ENCODE peak calls at places on chromosome 17, in four cellular contexts. F is H1, K is GM12878, E is HepG2. O is an unnamed sample. For H3K27me3, the result is how much of the 10 kb centered on the place peaks cover.

GRCh38 chr17:31283841-31284240 is 13.2 kb downstream of the OMG start:
- DNase-seq in F (no peak), K (no peak), E (no peak), O (no peak)

GRCh38 chr17:45200701-45201100 is 21.0 kb upstream of the FMNL1 start:
- DNase-seq in F (no peak), K (no peak), E (peak), O (no peak)

GRCh38 chr17:8695916-8696415 is 48.7 kb downstream of the CCDC42 start:
- DNase-seq in F (no peak), K (no peak), E (no peak), O (no peak)

GRCh38 chr17:82216301-82217119 is 3.9 kb upstream of the CCDC57 start:
- DNase-seq in F (no peak), K (peak), E (peak), O (no peak)

GRCh38 chr17:33651631-33652030 is 358.5 kb upstream of the ASIC2 start:
- DNase-seq in F (no peak), K (no peak), E (no peak), O (no peak)

GRCh38 chr17:28862497-28862896 is 7.7 kb downstream of the ERAL1 start:
- DNase-seq in F (no peak), K (no peak), E (no peak), O (no peak)

GRCh38 chr17:46072998-46073397 is 73.9 kb downstream of the STH start:
- DNase-seq in F (no peak), K (no peak), E (peak), O (no peak)

GRCh38 chr17:69761767-69762321 is 313.2 kb upstream of the KCNJ16 start:
- DNase-seq in F (no peak), K (no peak), E (peak), O (peak)

GRCh38 chr17:80036715-80037477 is 454 bp downstream of the CCDC40 start:
- DNase-seq in F (no peak), K (no peak), E (peak), O (peak)

GRCh38 chr17:74608511-74608910 is 15.0 kb downstream of the CD300E start:
- DNase-seq in F (no peak), K (no peak), E (no peak), O (no peak)

GRCh38 chr17:6070895-6071511 is 824 bp downstream of the WSCD1 start:
- DNase-seq in F (no peak), K (no peak), E (no peak), O (no peak)

GRCh38 chr17:48718162-48718780 is 4.0 kb downstream of the PRAC1 start:
- DNase-seq in F (no peak), K (no peak), E (no peak), O (no peak)

GRCh38 chr17:45170280-45170975 is 8.8 kb downstream of the HEXIM2 start:
- DNase-seq in F (no peak), K (no peak), E (no peak), O (no peak)

GRCh38 chr17:39461911-39462641 is 790 bp downstream of the CDK12 start:
- DNase-seq in F (no peak), K (peak), E (peak), O (no peak)

GRCh38 chr17:79125503-79125902 is 50.9 kb downstream of the ENGASE start:
- DNase-seq in F (no peak), K (no peak), E (no peak), O (no peak)

GRCh38 chr17:9057310-9057709 is 36.0 kb downstream of the NTN1 start:
- DNase-seq in F (no peak), K (no peak), E (peak), O (no peak)

GRCh38 chr17:82076018-82076784 is 10.6 kb upstream of the DUS1L start:
- DNase-seq in F (no peak), K (no peak), E (no peak), O (no peak)

GRCh38 chr17:67655478-67656148 is 62.1 kb upstream of the NOL11 start:
- DNase-seq in F (no peak), K (no peak), E (no peak), O (no peak)

GRCh38 chr17:7004398-7005253 is 7.8 kb upstream of the RNASEK start:
- DNase-seq in F (no peak), K (peak), E (peak), O (no peak)

GRCh38 chr17:49494937-49495841 is at the start of gene NGFR:
- DNase-seq in F (no peak), K (no peak), E (no peak), O (no peak)

GRCh38 chr17:40547079-40547784 is 18.0 kb downstream of the CCR7 start:
- DNase-seq in F (no peak), K (no peak), E (no peak), O (no peak)

GRCh38 chr17:32494621-32495346 is 8.0 kb downstream of the CDK5R1 start:
- DNase-seq in F (no peak), K (no peak), E (no peak), O (no peak)

GRCh38 chr17:32496348-32497078 is 9.7 kb downstream of the CDK5R1 start:
- DNase-seq in F (no peak), K (no peak), E (no peak), O (no peak)

GRCh38 chr17:32495347-32496253 is 8.8 kb downstream of the CDK5R1 start:
- DNase-seq in F (no peak), K (no peak), E (no peak), O (no peak)

GRCh38 chr17:32498362-32498761 is 11.6 kb downstream of the CDK5R1 start:
- DNase-seq in F (no peak), K (no peak), E (no peak), O (no peak)

GRCh38 chr17:32497431-32498205 is 10.8 kb downstream of the CDK5R1 start:
- DNase-seq in F (no peak), K (no peak), E (no peak), O (no peak)
- TF ChIP-seq SUZ12 in F (no peak), K (no peak), E (no peak), O (no peak)

GRCh38 chr17:56595831-56596740 is 2.6 kb downstream of the NOG start:
- DNase-seq in F (no peak), K (no peak), E (no peak), O (peak)

GRCh38 chr17:56594528-56595418 is 1.3 kb downstream of the NOG start:
- DNase-seq in F (no peak), K (no peak), E (no peak), O (no peak)

GRCh38 chr17:56592487-56593072 is 919 bp upstream of the NOG start:
- DNase-seq in F (no peak), K (no peak), E (peak), O (no peak)

GRCh38 chr17:56593073-56593740 is at the start of gene NOG:
- DNase-seq in F (no peak), K (no peak), E (no peak), O (no peak)

GRCh38 chr17:56593741-56594527 is 435 bp downstream of the NOG start:
- DNase-seq in F (no peak), K (no peak), E (peak), O (no peak)
- H3K27me3 ChIP-seq in F (half or more), K (under half), E (under half), O (under half)

DNA sequence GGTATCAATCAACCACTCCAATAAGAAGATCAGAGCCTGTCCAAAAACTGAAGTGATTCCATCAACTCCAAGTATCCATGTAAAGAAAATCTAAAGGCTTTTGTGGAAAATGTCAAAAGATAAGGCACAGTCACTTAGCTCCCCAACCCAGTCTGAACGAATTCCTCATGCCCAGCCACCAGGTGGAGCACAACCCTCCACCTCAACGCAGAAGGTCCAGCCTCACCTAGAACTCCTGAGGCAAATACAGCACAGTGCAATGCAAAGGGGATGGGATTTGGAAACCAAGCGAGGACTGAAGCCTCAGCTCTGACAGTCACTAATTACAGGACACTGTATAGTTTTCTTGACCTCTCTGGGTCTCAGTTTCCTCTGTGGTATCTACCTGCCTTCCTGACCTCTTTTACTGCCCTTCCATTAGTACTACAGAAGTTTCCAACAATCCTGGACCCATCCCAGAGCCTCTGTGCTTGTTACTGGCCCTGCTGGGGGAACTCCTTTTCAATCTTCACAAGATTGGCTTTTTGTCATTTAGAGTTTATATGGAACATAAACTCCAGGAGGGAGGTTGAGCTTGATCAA is 2.0 kb downstream of the NCBP3 start:
- DNase-seq in F (no peak), K (no peak), E (peak), O (no peak)
- TF ChIP-seq SUZ12 in F (no peak), K (no peak), E (no peak), O (no peak)

GRCh38 chr17:76051071-76051467 is 21.2 kb downstream of the SRP68 start:
- DNase-seq in F (no peak), K (no peak), E (no peak), O (no peak)

GRCh38 chr17:76053230-76054111 is 18.8 kb downstream of the SRP68 start:
- DNase-seq in F (no peak), K (no peak), E (no peak), O (no peak)

GRCh38 chr17:76051571-76051970 is 20.7 kb downstream of the SRP68 start:
- DNase-seq in F (no peak), K (no peak), E (no peak), O (no peak)

GRCh38 chr17:76054112-76054476 is 18.2 kb downstream of the SRP68 start:
- DNase-seq in F (no peak), K (no peak), E (no peak), O (no peak)

DNA sequence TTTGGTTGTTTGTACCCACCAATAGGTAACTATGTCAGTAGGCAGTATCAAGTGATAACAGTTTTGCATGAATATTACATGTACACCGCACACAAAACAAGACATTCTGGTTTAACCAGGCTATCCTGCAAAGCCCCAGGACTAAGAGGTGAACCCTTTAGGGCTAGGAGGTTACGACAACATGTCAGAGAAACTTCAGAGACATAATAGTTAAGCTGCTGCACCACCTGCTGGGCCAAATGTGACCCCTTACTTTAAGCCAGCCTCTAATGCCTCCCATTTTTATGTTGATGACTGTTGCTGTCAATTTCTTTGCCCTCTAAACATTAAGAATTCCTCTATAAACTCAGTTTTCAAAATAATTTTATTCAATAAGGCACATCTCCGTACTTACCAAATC is 15.4 kb downstream of the SRP68 start:
- DNase-seq in F (no peak), K (no peak), E (no peak), O (no peak)
- H3K27me3 ChIP-seq in F (under half), K (under half), E (under half), O (under half)

GRCh38 chr17:18339933-18340332 is 23.4 kb downstream of the SHMT1 start:
- DNase-seq in F (no peak), K (no peak), E (no peak), O (no peak)
- TF ChIP-seq SUZ12 in F (no peak), K (no peak), E (no peak), O (no peak)

DNA sequence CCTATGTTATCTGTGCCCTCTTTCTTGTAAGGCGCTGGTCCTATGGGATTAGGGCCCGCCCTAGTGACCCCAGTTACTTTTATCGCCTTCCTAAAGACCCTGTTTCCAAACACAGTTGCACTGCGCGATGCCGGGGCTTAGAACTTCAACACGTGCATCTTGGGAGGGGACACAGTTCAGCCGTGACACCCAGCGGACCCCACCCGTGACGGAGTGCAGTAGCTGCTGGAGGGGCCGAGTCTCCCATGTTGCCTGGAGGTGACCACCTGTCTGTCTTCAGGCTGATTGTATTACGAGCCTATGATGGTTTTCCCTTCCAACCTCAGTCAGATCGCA is 9.4 kb downstream of the BAIAP2 start:
- DNase-seq in F (no peak), K (no peak), E (no peak), O (no peak)
- H3K27me3 ChIP-seq in F (under half), K (under half), E (under half), O (under half)

GRCh38 chr17:35978346-35978745 is 3.0 kb downstream of the CCL16 start:
- DNase-seq in F (no peak), K (no peak), E (no peak), O (no peak)
- TF ChIP-seq SUZ12 in F (no peak), K (no peak), E (no peak), O (no peak)

DNA sequence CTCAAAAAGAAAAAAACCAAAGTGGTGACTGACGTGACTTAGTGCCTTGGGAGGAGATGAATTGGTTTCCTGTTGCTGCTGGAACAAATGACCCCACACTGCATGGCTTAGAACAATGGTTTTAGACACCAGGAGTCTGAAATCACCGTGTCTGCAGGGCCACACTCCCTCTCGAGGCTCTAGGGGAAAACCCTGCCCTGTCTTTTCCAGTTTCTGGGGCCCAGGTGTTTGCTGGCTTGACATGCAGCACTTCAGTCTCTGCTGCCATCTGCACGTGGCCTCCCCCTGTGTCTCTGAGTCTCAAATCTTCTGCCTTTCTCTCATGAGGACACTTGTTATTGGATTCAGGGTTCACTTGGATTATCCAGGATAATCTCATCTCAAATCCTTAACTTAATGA is 323.8 kb upstream of the TNRC6C start:
- DNase-seq in F (no peak), K (peak), E (no peak), O (no peak)
- H3K27me3 ChIP-seq in F (under half), K (under half), E (under half), O (under half)

DNA sequence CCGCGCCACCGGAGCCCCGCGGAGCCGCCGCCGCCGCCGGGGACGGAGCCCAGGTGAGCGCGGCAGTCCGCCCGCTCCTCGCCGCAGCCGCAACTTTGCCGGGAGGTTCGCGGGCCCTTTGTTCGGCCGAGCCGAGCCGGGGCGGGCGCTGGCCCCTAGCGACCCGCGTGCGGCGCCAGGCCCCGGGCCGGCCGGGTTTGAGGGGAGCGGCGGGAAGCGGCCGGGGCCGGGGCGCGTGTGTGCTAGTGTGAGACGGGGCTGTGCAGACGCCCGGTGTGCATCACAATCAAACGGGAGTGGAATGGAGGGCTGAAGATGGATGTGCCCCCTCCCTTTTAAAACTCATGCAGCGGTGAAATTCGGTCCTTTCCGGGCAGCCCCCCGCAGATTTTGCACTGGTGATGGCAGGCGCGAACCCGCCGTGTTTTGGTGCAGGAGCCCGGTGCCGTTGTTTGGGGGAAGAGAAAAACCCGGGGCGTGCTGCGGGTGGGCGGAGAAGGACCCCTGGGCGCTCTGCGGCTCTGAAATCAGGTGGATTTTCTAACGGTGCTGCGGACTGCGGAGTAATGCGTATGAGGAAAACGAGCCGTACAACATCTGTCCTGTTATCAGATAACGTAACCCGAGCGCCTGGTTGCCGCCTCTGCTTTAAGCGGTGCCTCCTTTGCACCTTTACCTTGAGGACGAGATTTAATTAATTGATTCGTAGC is 868 bp downstream of the TNRC6C start:
- DNase-seq in F (no peak), K (no peak), E (no peak), O (no peak)
- TF ChIP-seq SUZ12 in F (no peak), K (peak), E (no peak), O (no peak)

GRCh38 chr17:50508573-50509460 is 578 bp downstream of the MYCBPAP start:
- DNase-seq in F (no peak), K (no peak), E (no peak), O (no peak)
- H3K27me3 ChIP-seq in F (under half), K (under half), E (under half), O (under half)